ENCODE peak calls at places on chromosomes 3 and 15, in seven cellular contexts. G is SK-MEL-5; Z is BJ; P is effector memory CD8-positive, alpha-beta T cell; S is stimulated activated CD8-positive, alpha-beta memory T cell treated with anti-CD3 and anti-CD28 coated beads, Interleukin-7, amount 100 ng/mL, for 1 hour; Y is M059J; E is LNCaP clone FGC. B is an unnamed sample.
A peak's percentile ranks its signal among the peaks of the same experiment; 100 is the strongest.

GRCh38 chr3:169389925-169390253 is 273.6 kb downstream of the MECOM start:
- DNase-seq in Y (no peak), P (no peak), Z (no peak), E (no peak), S (no peak), G (no peak), B (no peak)

GRCh38 chr3:71616571-71617021 is 33.1 kb upstream of the FOXP1 start:
- DNase-seq in E (no peak), Y (no peak), G (no peak), Z (no peak), S (no peak), P (no peak), B (no peak)

GRCh38 chr3:88113311-88114162 is 36.2 kb upstream of the C3orf38 start:
- DNase-seq in P (peak; percentile 63), E (peak; percentile 45), S (peak; percentile 26), G (peak; percentile 86), Y (peak; percentile 62), Z (peak; percentile 22), B (peak; percentile 72)

GRCh38 chr3:151404316-151404715 is 19.8 kb upstream of the P2RY12 start:
- DNase-seq in P (no peak), G (no peak), Y (peak; percentile 88), Z (peak; percentile 81), S (no peak), E (no peak), B (no peak)

GRCh38 chr3:81726735-81727134 is 34.7 kb downstream of the GBE1 start:
- DNase-seq in Y (peak; percentile 62), Z (no peak), G (no peak), S (no peak), P (no peak), E (no peak), B (no peak)

GRCh38 chr3:99366663-99367429 is 271.5 kb upstream of the COL8A1 start:
- DNase-seq in P (no peak), Y (peak; percentile 25), Z (no peak), G (peak; percentile 48), S (no peak), E (no peak), B (no peak)

GRCh38 chr3:53628546-53629395 is 134.4 kb downstream of the CACNA1D start:
- DNase-seq in P (no peak), Z (no peak), Y (no peak), S (no peak), G (no peak), E (no peak), B (no peak)

GRCh38 chr15:71780349-71780976 is 29.9 kb upstream of the NR2E3 start:
- DNase-seq in E (peak; percentile 17), S (no peak), P (no peak), Y (peak; percentile 60), G (peak; percentile 68), Z (no peak), B (peak; percentile 16)

GRCh38 chr15:67834593-67835348 is 5.1 kb downstream of the RNU6-1 start:
- DNase-seq in G (no peak), Y (no peak), Z (no peak), E (no peak), S (no peak), P (no peak), B (no peak)

GRCh38 chr15:83206387-83206970 is 1.1 kb downstream of the HDGFL3 start:
- DNase-seq in E (no peak), G (peak; percentile 13), Z (no peak), Y (peak; percentile 40), P (no peak), S (no peak), B (no peak)

GRCh38 chr3:50430186-50430585 is 70.9 kb upstream of the TMEM115 start:
- DNase-seq in E (no peak), S (no peak), P (peak; percentile 39), Z (no peak), Y (no peak), G (no peak), B (no peak)

GRCh38 chr3:158718490-158719170 is 13.6 kb downstream of the RARRES1 start:
- DNase-seq in E (no peak), Z (peak; percentile 94), G (no peak), Y (peak; percentile 100), S (no peak), P (no peak), B (no peak)